ENCODE peak calls at places on chromosomes 2 and 18, in seven cellular contexts. E is spleen, J is sigmoid colon, L is transverse colon, V is ovary, A is stomach, G is esophagus squamous epithelium. F is an unnamed sample.
A peak's percentile ranks its signal among the peaks of the same experiment; 100 is the strongest.

GRCh38 chr2:71721669-71722068 is 268.3 kb downstream of the DYSF start:
- DNase-seq in E (no peak), J (peak; percentile 2), L (no peak), V (no peak), A (no peak), G (no peak), F (no peak)

GRCh38 chr2:72182547-72183460 is 35.1 kb upstream of the CYP26B1 start:
- DNase-seq in E (no peak), J (no peak), L (peak; percentile 81), V (no peak), A (peak; percentile 57), G (no peak), F (no peak)

GRCh38 chr18:79305976-79306375 is 89.8 kb upstream of the NFATC1 start:
- DNase-seq in E (no peak), J (no peak), L (no peak), V (no peak), A (no peak), G (no peak), F (no peak)

GRCh38 chr18:47975701-47976100 is 45.2 kb upstream of the SMAD2 start:
- DNase-seq in E (no peak), J (no peak), L (no peak), V (no peak), A (no peak), G (no peak), F (no peak)

GRCh38 chr18:2982452-2983172 is 30.3 kb downstream of the LPIN2 start:
- DNase-seq in E (no peak), J (no peak), L (peak; percentile 46), V (no peak), A (no peak), G (no peak), F (no peak)

GRCh38 chr2:29293830-29294438 is 178.7 kb downstream of the CLIP4 start:
- DNase-seq in E (no peak), J (no peak), L (no peak), V (no peak), A (no peak), G (no peak), F (no peak)

GRCh38 chr18:48674758-48675157 is 135.9 kb downstream of the CTIF start:
- DNase-seq in E (no peak), J (peak; percentile 43), L (no peak), V (peak; percentile 9), A (no peak), G (no peak), F (no peak)

GRCh38 chr2:36584148-36584794 is 13.7 kb downstream of the FEZ2 start:
- DNase-seq in E (no peak), J (no peak), L (no peak), V (no peak), A (no peak), G (no peak), F (no peak)

GRCh38 chr2:240260664-240261063 is 120.2 kb upstream of the OTOS start:
- DNase-seq in E (no peak), J (no peak), L (no peak), V (no peak), A (no peak), G (no peak), F (no peak)

GRCh38 chr2:25797607-25798488 is 80.4 kb downstream of the ASXL2 start:
- DNase-seq in E (no peak), J (no peak), L (no peak), V (no peak), A (no peak), G (no peak), F (no peak)

GRCh38 chr2:129396980-129397599 is 582.4 kb upstream of the RAB6C start:
- DNase-seq in E (peak; percentile 47), J (no peak), L (no peak), V (no peak), A (no peak), G (no peak), F (no peak)

GRCh38 chr2:191315365-191315752 is 70.2 kb downstream of the MYO1B start:
- DNase-seq in E (no peak), J (no peak), L (no peak), V (no peak), A (no peak), G (no peak), F (no peak)

GRCh38 chr18:3511980-3512379 is 62.0 kb downstream of the TGIF1 start:
- DNase-seq in E (no peak), J (no peak), L (no peak), V (no peak), A (no peak), G (no peak), F (no peak)

GRCh38 chr2:32931519-32931918 is 15.2 kb upstream of the LTBP1 start:
- DNase-seq in E (no peak), J (no peak), L (no peak), V (no peak), A (no peak), G (no peak), F (no peak)

GRCh38 chr2:200405599-200406298 is 99.3 kb downstream of the SPATS2L start:
- DNase-seq in E (no peak), J (no peak), L (peak; percentile 21), V (no peak), A (no peak), G (no peak), F (no peak)

GRCh38 chr2:158004131-158004530 is 97.5 kb upstream of the UPP2 start:
- DNase-seq in E (no peak), J (no peak), L (no peak), V (no peak), A (no peak), G (no peak), F (no peak)

GRCh38 chr2:158011055-158011771 is 90.5 kb upstream of the UPP2 start:
- DNase-seq in E (no peak), J (no peak), L (no peak), V (no peak), A (no peak), G (no peak), F (no peak)

GRCh38 chr2:158002079-158002478 is 99.6 kb upstream of the UPP2 start:
- DNase-seq in E (no peak), J (no peak), L (no peak), V (no peak), A (no peak), G (no peak), F (no peak)

GRCh38 chr2:158009425-158009824 is 92.3 kb upstream of the UPP2 start:
- DNase-seq in E (no peak), J (no peak), L (no peak), V (peak; percentile 27), A (no peak), G (no peak), F (no peak)

GRCh38 chr2:158006961-158007664 is 94.6 kb upstream of the UPP2 start:
- DNase-seq in E (no peak), J (no peak), L (peak; percentile 16), V (no peak), A (no peak), G (no peak), F (no peak)
- H3K4me3 ChIP-seq in E (no peak overlapping the region), J (no peak overlapping the region), L (no peak overlapping the region), V (no peak overlapping the region), A (no peak overlapping the region), G (no peak overlapping the region), F (no peak overlapping the region)

GRCh38 chr2:160379399-160379798 is 114.2 kb downstream of the RBMS1 start:
- DNase-seq in E (no peak), J (no peak), L (no peak), V (no peak), A (no peak), G (no peak), F (no peak)

GRCh38 chr2:160380613-160381012 is 113.0 kb downstream of the RBMS1 start:
- DNase-seq in E (no peak), J (no peak), L (no peak), V (no peak), A (no peak), G (no peak), F (no peak)

GRCh38 chr2:160380000-160380570 is 113.5 kb downstream of the RBMS1 start:
- DNase-seq in E (no peak), J (no peak), L (no peak), V (no peak), A (no peak), G (no peak), F (no peak)

GRCh38 chr2:160384791-160385190 is 108.8 kb downstream of the RBMS1 start:
- DNase-seq in E (no peak), J (no peak), L (no peak), V (no peak), A (no peak), G (no peak), F (no peak)

DNA sequence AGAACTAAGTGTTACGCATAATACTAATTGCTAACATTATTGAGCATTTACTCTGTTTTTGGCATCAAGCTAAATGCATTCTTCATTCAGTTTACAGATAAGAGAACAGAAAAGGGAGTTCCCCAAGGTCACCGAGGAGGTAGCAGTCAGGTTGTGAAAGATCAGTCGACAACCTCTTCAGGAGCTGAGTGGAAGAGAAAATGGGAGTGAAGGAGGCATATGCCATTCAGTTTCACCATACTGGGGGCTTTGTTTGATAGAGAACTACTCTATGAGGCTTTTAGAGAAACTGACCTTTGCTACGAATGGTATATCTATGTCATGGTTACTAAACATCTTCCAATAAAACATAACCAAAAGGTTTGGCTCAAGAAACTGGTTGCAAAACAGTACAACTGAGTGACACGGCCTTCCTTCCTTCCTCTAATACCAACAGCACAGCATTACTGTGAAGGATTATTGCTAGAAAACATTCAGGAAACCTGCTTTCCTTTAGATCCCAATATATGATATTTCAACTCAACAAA is 112.1 kb downstream of the RBMS1 start:
- DNase-seq in E (no peak), J (no peak), L (no peak), V (no peak), A (no peak), G (no peak), F (no peak)
- H3K4me1 ChIP-seq in E (peaks cover 100% of the 10 kb centered on the region), J (peaks cover 76% of the 10 kb centered on the region), L (peaks cover 18% of the 10 kb centered on the region), V (peaks cover 30% of the 10 kb centered on the region), A (peaks cover 92% of the 10 kb centered on the region), G (peaks cover 48% of the 10 kb centered on the region), F (peaks cover 64% of the 10 kb centered on the region)

DNA sequence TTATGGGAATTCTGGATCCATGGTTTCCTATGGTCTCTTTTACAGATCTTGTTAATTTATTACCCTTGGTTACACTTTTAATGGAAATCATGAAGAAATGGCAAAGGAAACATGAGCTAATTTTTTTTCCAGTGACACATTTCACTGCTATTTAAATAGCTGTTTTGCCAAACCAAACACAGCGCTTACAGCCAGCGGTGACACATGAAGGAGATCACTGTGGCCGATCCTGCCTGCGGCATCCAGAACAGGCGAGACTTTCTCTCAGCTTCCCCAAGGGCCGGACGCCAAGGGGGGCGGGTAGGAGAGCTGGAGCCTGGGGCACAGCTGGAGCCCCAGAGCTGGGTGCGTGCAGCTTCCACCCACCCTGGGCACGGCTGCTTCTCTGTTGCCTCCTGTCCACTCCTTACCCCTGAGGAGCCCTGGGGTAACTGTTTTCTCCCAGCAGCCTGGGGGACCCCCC is 81.4 kb upstream of the PKDCC start:
- DNase-seq in E (no peak), J (peak; percentile 92), L (peak; percentile 73), V (peak; percentile 83), A (peak; percentile 49), G (peak; percentile 5), F (peak; percentile 95)
- TF ChIP-seq POLR2A in E (no peak), J (no peak), L (no peak), V (no peak), A (no peak), G (no peak), F (no peak)

GRCh38 chr2:153808675-153809074 is 63.0 kb upstream of the GALNT13 start:
- DNase-seq in E (no peak), J (no peak), L (no peak), V (no peak), A (no peak), G (no peak), F (no peak)

DNA sequence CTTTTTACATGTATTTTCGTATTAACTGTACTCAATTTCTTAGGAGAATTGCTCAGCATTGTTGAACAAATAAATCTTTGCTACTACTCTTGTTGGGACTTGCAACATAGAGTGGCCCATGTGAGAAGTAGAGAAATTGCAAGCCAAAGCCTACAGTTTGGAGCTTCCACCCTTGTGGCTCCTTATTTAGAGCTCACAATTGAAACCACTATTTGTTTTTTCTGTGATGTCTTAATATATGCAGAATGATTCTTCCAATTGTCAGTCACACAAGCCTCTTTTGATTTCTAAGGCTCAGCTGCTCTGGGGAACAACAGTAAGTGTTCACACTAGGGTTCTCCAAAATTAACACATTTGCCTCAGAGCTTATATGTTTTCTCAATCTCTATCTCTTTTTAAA is 60.2 kb upstream of the GALNT13 start:
- DNase-seq in E (no peak), J (no peak), L (no peak), V (no peak), A (no peak), G (no peak), F (no peak)
- H3K4me3 ChIP-seq in E (no peak overlapping the region), J (no peak overlapping the region), L (no peak overlapping the region), V (no peak overlapping the region), A (no peak overlapping the region), G (no peak overlapping the region), F (no peak overlapping the region)

F was measured in suprapubic skin.